ENCODE peak calls at places on chromosome 10, in five cellular contexts. X, F, Z, W and U are unnamed samples.

GRCh38 chr10:77670817-77671443 is 33.3 kb upstream of the KCNMA1 start:
- DNase-seq in X (no peak), F (no peak), Z (no peak), W (no peak), U (no peak)

GRCh38 chr10:88152720-88153119 is 289.3 kb downstream of the PTEN start:
- DNase-seq in X (no peak), F (peak), Z (no peak), W (no peak), U (no peak)

GRCh38 chr10:123860856-123861255 is 30.8 kb downstream of the CPXM2 start:
- DNase-seq in X (no peak), F (no peak), Z (no peak), W (no peak), U (no peak)

GRCh38 chr10:100984670-100985177 is 2.6 kb downstream of the MRPL43 start:
- DNase-seq in X (no peak), F (no peak), Z (no peak), W (no peak), U (no peak)

GRCh38 chr10:118595064-118595420 is 406 bp downstream of the PRLHR start:
- DNase-seq in X (no peak), F (no peak), Z (no peak), W (no peak), U (no peak)

GRCh38 chr10:115861864-115862263 is 411.1 kb downstream of the GFRA1 start:
- DNase-seq in X (no peak), F (no peak), Z (no peak), W (no peak), U (no peak)

GRCh38 chr10:101215397-101216206 is 13.7 kb downstream of the LBX1 start:
- DNase-seq in X (no peak), F (no peak), Z (no peak), W (no peak), U (no peak)

GRCh38 chr10:122786269-122786668 is 59.4 kb downstream of the CUZD1 start:
- DNase-seq in X (no peak), F (peak), Z (no peak), W (no peak), U (no peak)

GRCh38 chr10:44567471-44567870 is 182.6 kb upstream of the CXCL12 start:
- DNase-seq in X (no peak), F (no peak), Z (no peak), W (no peak), U (no peak)

GRCh38 chr10:130003787-130004613 is 39.9 kb upstream of the EBF3 start:
- DNase-seq in X (no peak), F (no peak), Z (no peak), W (no peak), U (peak)

GRCh38 chr10:107831772-107832171 is 667.3 kb upstream of the SORCS1 start:
- DNase-seq in X (no peak), F (no peak), Z (no peak), W (no peak), U (no peak)

GRCh38 chr10:100670828-100671479 is 74.4 kb upstream of the PAX2 start:
- DNase-seq in X (no peak), F (peak), Z (peak), W (no peak), U (no peak)

GRCh38 chr10:83991986-83992753 is 147.1 kb upstream of the GHITM start:
- DNase-seq in X (peak), F (peak), Z (no peak), W (no peak), U (no peak)

GRCh38 chr10:73983096-73984047 is 14.5 kb upstream of the VCL start:
- DNase-seq in X (no peak), F (no peak), Z (no peak), W (no peak), U (no peak)

GRCh38 chr10:71006497-71006896 is 118.1 kb upstream of the PCBD1 start:
- DNase-seq in X (no peak), F (no peak), Z (no peak), W (no peak), U (no peak)

GRCh38 chr10:59287587-59287986 is 74.8 kb downstream of the FAM13C start:
- DNase-seq in X (no peak), F (no peak), Z (no peak), W (no peak), U (no peak)

GRCh38 chr10:28217848-28218247 is 85.0 kb downstream of the MPP7 start:
- DNase-seq in X (no peak), F (peak), Z (no peak), W (no peak), U (no peak)

GRCh38 chr10:123891147-123892011 is at the start of gene CPXM2:
- DNase-seq in X (no peak), F (no peak), Z (no peak), W (peak), U (peak)